ENCODE peak calls at places on chromosomes 2 and 18, in ten cellular contexts. One of them, this sample, is unnamed.

GRCh38 chr2:50614056-50614455 is 417.9 kb downstream of the NRXN1 start:
- DNase-seq in activated T-helper 1 cell treated with Interleukin-2 at 50 U/mL for 16 hours: no peak
- DNase-seq in NCI-H1092 treated with DMSO at 0.1 percent for 48 hours: no peak
- DNase-seq in kidney glomerular epithelial cell: no peak
- DNase-seq in upper lobe of right lung: no peak
- DNase-seq in ELR: no peak
- DNase-seq in iris pigment epithelial cell: peak
- DNase-seq in posterior cingulate gyrus: no peak
- DNase-seq in COR-L47: no peak
- DNase-seq in GM23338: no peak
- DNase-seq in this sample: no peak

GRCh38 chr2:159497857-159498256 is 118.5 kb downstream of the BAZ2B start:
- DNase-seq in iris pigment epithelial cell: no peak
- DNase-seq in COR-L47: peak
- DNase-seq in GM23338: no peak
- DNase-seq in ELR: peak
- DNase-seq in activated T-helper 1 cell treated with Interleukin-2 at 50 U/mL for 16 hours: no peak
- DNase-seq in upper lobe of right lung: no peak
- DNase-seq in kidney glomerular epithelial cell: peak
- DNase-seq in posterior cingulate gyrus: no peak
- DNase-seq in NCI-H1092 treated with DMSO at 0.1 percent for 48 hours: no peak
- DNase-seq in this sample: no peak

GRCh38 chr2:227325824-227326195 is 759 bp downstream of the MFF start:
- DNase-seq in COR-L47: no peak
- DNase-seq in ELR: peak
- DNase-seq in activated T-helper 1 cell treated with Interleukin-2 at 50 U/mL for 16 hours: no peak
- DNase-seq in iris pigment epithelial cell: peak
- DNase-seq in GM23338: peak
- DNase-seq in upper lobe of right lung: peak
- DNase-seq in NCI-H1092 treated with DMSO at 0.1 percent for 48 hours: no peak
- DNase-seq in kidney glomerular epithelial cell: no peak
- DNase-seq in posterior cingulate gyrus: peak
- DNase-seq in this sample: peak

GRCh38 chr18:9022397-9023170 is 79.9 kb upstream of the NDUFV2 start:
- DNase-seq in GM23338: no peak
- DNase-seq in posterior cingulate gyrus: no peak
- DNase-seq in upper lobe of right lung: no peak
- DNase-seq in ELR: peak
- DNase-seq in NCI-H1092 treated with DMSO at 0.1 percent for 48 hours: no peak
- DNase-seq in iris pigment epithelial cell: no peak
- DNase-seq in COR-L47: no peak
- DNase-seq in kidney glomerular epithelial cell: no peak
- DNase-seq in activated T-helper 1 cell treated with Interleukin-2 at 50 U/mL for 16 hours: no peak
- DNase-seq in this sample: peak

GRCh38 chr2:10124538-10125045 is 2.1 kb downstream of the RRM2 start:
- DNase-seq in ELR: peak
- DNase-seq in posterior cingulate gyrus: peak
- DNase-seq in NCI-H1092 treated with DMSO at 0.1 percent for 48 hours: peak
- DNase-seq in iris pigment epithelial cell: peak
- DNase-seq in upper lobe of right lung: no peak
- DNase-seq in GM23338: peak
- DNase-seq in COR-L47: peak
- DNase-seq in kidney glomerular epithelial cell: peak
- DNase-seq in activated T-helper 1 cell treated with Interleukin-2 at 50 U/mL for 16 hours: no peak
- DNase-seq in this sample: peak

GRCh38 chr18:27430595-27430994 is 245.5 kb upstream of the CHST9 start:
- DNase-seq in activated T-helper 1 cell treated with Interleukin-2 at 50 U/mL for 16 hours: no peak
- DNase-seq in iris pigment epithelial cell: no peak
- DNase-seq in posterior cingulate gyrus: no peak
- DNase-seq in COR-L47: no peak
- DNase-seq in ELR: no peak
- DNase-seq in GM23338: no peak
- DNase-seq in upper lobe of right lung: no peak
- DNase-seq in kidney glomerular epithelial cell: no peak
- DNase-seq in NCI-H1092 treated with DMSO at 0.1 percent for 48 hours: no peak
- DNase-seq in this sample: no peak

GRCh38 chr2:105497094-105497493 is 98.2 kb upstream of the FHL2 start:
- DNase-seq in iris pigment epithelial cell: no peak
- DNase-seq in posterior cingulate gyrus: no peak
- DNase-seq in GM23338: no peak
- DNase-seq in activated T-helper 1 cell treated with Interleukin-2 at 50 U/mL for 16 hours: no peak
- DNase-seq in ELR: no peak
- DNase-seq in COR-L47: no peak
- DNase-seq in NCI-H1092 treated with DMSO at 0.1 percent for 48 hours: no peak
- DNase-seq in kidney glomerular epithelial cell: no peak
- DNase-seq in upper lobe of right lung: no peak
- DNase-seq in this sample: no peak

GRCh38 chr2:26488463-26489212 is 10.7 kb upstream of the OTOF start:
- DNase-seq in COR-L47: no peak
- DNase-seq in activated T-helper 1 cell treated with Interleukin-2 at 50 U/mL for 16 hours: no peak
- DNase-seq in iris pigment epithelial cell: no peak
- DNase-seq in posterior cingulate gyrus: peak
- DNase-seq in NCI-H1092 treated with DMSO at 0.1 percent for 48 hours: peak
- DNase-seq in ELR: no peak
- DNase-seq in kidney glomerular epithelial cell: no peak
- DNase-seq in upper lobe of right lung: no peak
- DNase-seq in GM23338: no peak
- DNase-seq in this sample: no peak

GRCh38 chr2:223580951-223581350 is 21.2 kb downstream of the SCG2 start:
- DNase-seq in NCI-H1092 treated with DMSO at 0.1 percent for 48 hours: no peak
- DNase-seq in iris pigment epithelial cell: peak
- DNase-seq in posterior cingulate gyrus: no peak
- DNase-seq in upper lobe of right lung: no peak
- DNase-seq in kidney glomerular epithelial cell: peak
- DNase-seq in activated T-helper 1 cell treated with Interleukin-2 at 50 U/mL for 16 hours: no peak
- DNase-seq in ELR: peak
- DNase-seq in COR-L47: no peak
- DNase-seq in GM23338: no peak
- DNase-seq in this sample: peak

GRCh38 chr18:12246849-12247808 is 7.0 kb upstream of the CIDEA start:
- DNase-seq in NCI-H1092 treated with DMSO at 0.1 percent for 48 hours: no peak
- DNase-seq in GM23338: peak
- DNase-seq in activated T-helper 1 cell treated with Interleukin-2 at 50 U/mL for 16 hours: no peak
- DNase-seq in upper lobe of right lung: no peak
- DNase-seq in ELR: peak
- DNase-seq in COR-L47: no peak
- DNase-seq in posterior cingulate gyrus: no peak
- DNase-seq in iris pigment epithelial cell: peak
- DNase-seq in kidney glomerular epithelial cell: no peak
- DNase-seq in this sample: no peak

GRCh38 chr2:150601280-150602038 is 114.0 kb upstream of the RND3 start:
- DNase-seq in COR-L47: no peak
- DNase-seq in posterior cingulate gyrus: no peak
- DNase-seq in GM23338: no peak
- DNase-seq in activated T-helper 1 cell treated with Interleukin-2 at 50 U/mL for 16 hours: no peak
- DNase-seq in kidney glomerular epithelial cell: peak
- DNase-seq in ELR: no peak
- DNase-seq in NCI-H1092 treated with DMSO at 0.1 percent for 48 hours: no peak
- DNase-seq in upper lobe of right lung: no peak
- DNase-seq in iris pigment epithelial cell: peak
- DNase-seq in this sample: peak

GRCh38 chr2:176112375-176113302 is 3.9 kb upstream of the HOXD10 start:
- DNase-seq in kidney glomerular epithelial cell: no peak
- DNase-seq in GM23338: no peak
- DNase-seq in iris pigment epithelial cell: no peak
- DNase-seq in posterior cingulate gyrus: peak
- DNase-seq in COR-L47: no peak
- DNase-seq in upper lobe of right lung: no peak
- DNase-seq in NCI-H1092 treated with DMSO at 0.1 percent for 48 hours: no peak
- DNase-seq in ELR: no peak
- DNase-seq in activated T-helper 1 cell treated with Interleukin-2 at 50 U/mL for 16 hours: no peak
- DNase-seq in this sample: no peak

GRCh38 chr2:217852812-217853211 is 150.0 kb downstream of the TNS1 start:
- DNase-seq in upper lobe of right lung: no peak
- DNase-seq in COR-L47: no peak
- DNase-seq in activated T-helper 1 cell treated with Interleukin-2 at 50 U/mL for 16 hours: no peak
- DNase-seq in NCI-H1092 treated with DMSO at 0.1 percent for 48 hours: no peak
- DNase-seq in iris pigment epithelial cell: no peak
- DNase-seq in GM23338: no peak
- DNase-seq in kidney glomerular epithelial cell: no peak
- DNase-seq in ELR: no peak
- DNase-seq in posterior cingulate gyrus: peak
- DNase-seq in this sample: no peak

GRCh38 chr2:40332096-40332826 is 119.6 kb downstream of the SLC8A1 start:
- DNase-seq in iris pigment epithelial cell: peak
- DNase-seq in kidney glomerular epithelial cell: peak
- DNase-seq in ELR: peak
- DNase-seq in upper lobe of right lung: no peak
- DNase-seq in NCI-H1092 treated with DMSO at 0.1 percent for 48 hours: no peak
- DNase-seq in GM23338: no peak
- DNase-seq in COR-L47: no peak
- DNase-seq in posterior cingulate gyrus: no peak
- DNase-seq in activated T-helper 1 cell treated with Interleukin-2 at 50 U/mL for 16 hours: no peak
- DNase-seq in this sample: peak

GRCh38 chr18:76479351-76480238 is 15.4 kb downstream of the ZNF516 start:
- DNase-seq in GM23338: no peak
- DNase-seq in NCI-H1092 treated with DMSO at 0.1 percent for 48 hours: no peak
- DNase-seq in COR-L47: no peak
- DNase-seq in kidney glomerular epithelial cell: no peak
- DNase-seq in iris pigment epithelial cell: no peak
- DNase-seq in activated T-helper 1 cell treated with Interleukin-2 at 50 U/mL for 16 hours: no peak
- DNase-seq in ELR: no peak
- DNase-seq in upper lobe of right lung: no peak
- DNase-seq in posterior cingulate gyrus: no peak
- DNase-seq in this sample: no peak

GRCh38 chr2:121860033-121860810 is 104.8 kb downstream of the TSN start:
- DNase-seq in COR-L47: no peak
- DNase-seq in kidney glomerular epithelial cell: peak
- DNase-seq in ELR: peak
- DNase-seq in posterior cingulate gyrus: no peak
- DNase-seq in upper lobe of right lung: no peak
- DNase-seq in iris pigment epithelial cell: peak
- DNase-seq in GM23338: no peak
- DNase-seq in NCI-H1092 treated with DMSO at 0.1 percent for 48 hours: no peak
- DNase-seq in activated T-helper 1 cell treated with Interleukin-2 at 50 U/mL for 16 hours: no peak
- DNase-seq in this sample: peak

GRCh38 chr2:30756051-30756719 is 51.1 kb downstream of the CAPN13 start:
- DNase-seq in COR-L47: no peak
- DNase-seq in activated T-helper 1 cell treated with Interleukin-2 at 50 U/mL for 16 hours: no peak
- DNase-seq in upper lobe of right lung: peak
- DNase-seq in iris pigment epithelial cell: peak
- DNase-seq in ELR: peak
- DNase-seq in kidney glomerular epithelial cell: no peak
- DNase-seq in posterior cingulate gyrus: peak
- DNase-seq in GM23338: no peak
- DNase-seq in NCI-H1092 treated with DMSO at 0.1 percent for 48 hours: no peak
- DNase-seq in this sample: peak

GRCh38 chr2:8821276-8822217 is 15.9 kb downstream of the KIDINS220 start:
- DNase-seq in GM23338: no peak
- DNase-seq in upper lobe of right lung: no peak
- DNase-seq in activated T-helper 1 cell treated with Interleukin-2 at 50 U/mL for 16 hours: no peak
- DNase-seq in COR-L47: no peak
- DNase-seq in iris pigment epithelial cell: peak
- DNase-seq in posterior cingulate gyrus: peak
- DNase-seq in ELR: no peak
- DNase-seq in NCI-H1092 treated with DMSO at 0.1 percent for 48 hours: no peak
- DNase-seq in kidney glomerular epithelial cell: no peak
- DNase-seq in this sample: no peak

GRCh38 chr2:173982918-173983317 is 17.7 kb upstream of the SP3 start:
- DNase-seq in GM23338: no peak
- DNase-seq in ELR: no peak
- DNase-seq in iris pigment epithelial cell: peak
- DNase-seq in posterior cingulate gyrus: peak
- DNase-seq in kidney glomerular epithelial cell: no peak
- DNase-seq in NCI-H1092 treated with DMSO at 0.1 percent for 48 hours: peak
- DNase-seq in COR-L47: peak
- DNase-seq in activated T-helper 1 cell treated with Interleukin-2 at 50 U/mL for 16 hours: no peak
- DNase-seq in upper lobe of right lung: no peak
- DNase-seq in this sample: no peak

GRCh38 chr2:168416555-168416954 is 39.5 kb upstream of the CERS6 start:
- DNase-seq in kidney glomerular epithelial cell: no peak
- DNase-seq in activated T-helper 1 cell treated with Interleukin-2 at 50 U/mL for 16 hours: no peak
- DNase-seq in NCI-H1092 treated with DMSO at 0.1 percent for 48 hours: no peak
- DNase-seq in GM23338: no peak
- DNase-seq in COR-L47: no peak
- DNase-seq in posterior cingulate gyrus: no peak
- DNase-seq in ELR: peak
- DNase-seq in iris pigment epithelial cell: peak
- DNase-seq in upper lobe of right lung: no peak
- DNase-seq in this sample: no peak

GRCh38 chr2:233679176-233679575 is 2.5 kb upstream of the UGT1A7 start:
- DNase-seq in kidney glomerular epithelial cell: no peak
- DNase-seq in NCI-H1092 treated with DMSO at 0.1 percent for 48 hours: no peak
- DNase-seq in posterior cingulate gyrus: no peak
- DNase-seq in activated T-helper 1 cell treated with Interleukin-2 at 50 U/mL for 16 hours: no peak
- DNase-seq in GM23338: no peak
- DNase-seq in upper lobe of right lung: no peak
- DNase-seq in ELR: no peak
- DNase-seq in COR-L47: peak
- DNase-seq in iris pigment epithelial cell: no peak
- DNase-seq in this sample: peak

This sample was measured in M059J.